ENCODE peak calls at places on chromosomes 1 and 21, in six cellular contexts. B is H9, S is mesenchymal stem cell, H is H1, O is IMR-90, Y is neuronal stem cell. J is an unnamed sample.

GRCh38 chr21:43188181-43188580 is 19.4 kb downstream of the CRYAA start:
- DNase-seq in B (no peak), H (no peak), O (no peak), Y (no peak), S (no peak), J (no peak)

GRCh38 chr1:198211696-198212095 is 54.9 kb downstream of the NEK7 start:
- DNase-seq in H (no peak), B (no peak), O (no peak), S (no peak), Y (no peak), J (peak)

GRCh38 chr1:226365831-226366231 is 42.1 kb downstream of the PARP1 start:
- DNase-seq in Y (no peak), H (no peak), S (peak), O (peak), B (no peak), J (no peak)

GRCh38 chr1:91806777-91807700 is 78.9 kb downstream of the TGFBR3 start:
- DNase-seq in H (no peak), Y (no peak), S (no peak), O (peak), B (no peak), J (peak)

GRCh38 chr1:106879538-106879937 is 176.9 kb upstream of the PRMT6 start:
- DNase-seq in B (no peak), Y (no peak), O (no peak), H (no peak), S (no peak), J (no peak)

GRCh38 chr1:28139033-28139712 is 37.3 kb downstream of the PTAFR start:
- DNase-seq in H (no peak), S (peak), O (peak), B (no peak), Y (no peak), J (peak)

GRCh38 chr1:161934278-161934608 is 89.4 kb downstream of the OLFML2B start:
- DNase-seq in O (no peak), B (no peak), S (no peak), Y (no peak), H (no peak), J (no peak)

GRCh38 chr21:46227811-46228344 is 696 bp downstream of the LSS start:
- DNase-seq in H (no peak), B (no peak), Y (no peak), S (peak), O (no peak), J (no peak)

GRCh38 chr1:172662464-172663109 is 3.7 kb downstream of the FASLG start:
- DNase-seq in Y (no peak), B (no peak), O (peak), H (no peak), S (peak), J (peak)

GRCh38 chr1:199121047-199121446 is 482.2 kb downstream of the PTPRC start:
- DNase-seq in O (no peak), H (no peak), S (no peak), B (no peak), Y (no peak), J (no peak)

GRCh38 chr1:82162526-82163420 is 362.0 kb downstream of the ADGRL2 start:
- DNase-seq in O (no peak), H (no peak), Y (no peak), S (peak), B (no peak), J (no peak)

GRCh38 chr1:53237638-53238037 is 680 bp downstream of the MAGOH start:
- DNase-seq in S (no peak), Y (no peak), B (no peak), H (no peak), O (no peak), J (no peak)

GRCh38 chr1:53663525-53664300 is 75.3 kb downstream of the GLIS1 start:
- DNase-seq in S (no peak), O (no peak), H (no peak), B (no peak), Y (no peak), J (no peak)

GRCh38 chr1:203440780-203441179 is 34.8 kb upstream of the PRELP start:
- DNase-seq in B (peak), Y (no peak), O (peak), H (no peak), S (peak), J (no peak)

GRCh38 chr1:205750683-205751651 is 985 bp upstream of the NUCKS1 start:
- DNase-seq in Y (no peak), H (no peak), B (peak), S (peak), O (no peak), J (no peak)

GRCh38 chr1:116754203-116754977 is at the start of gene CD2:
- DNase-seq in B (no peak), H (no peak), Y (no peak), S (no peak), O (no peak), J (no peak)

GRCh38 chr1:206816390-206817287 is 44.3 kb upstream of the IL10 start:
- DNase-seq in Y (no peak), B (no peak), H (no peak), O (peak), S (peak), J (no peak)

GRCh38 chr1:206851611-206852010 is 13.8 kb upstream of the IL20 start:
- DNase-seq in H (no peak), O (peak), Y (no peak), S (peak), B (no peak), J (no peak)

GRCh38 chr1:234542211-234542850 is 63.4 kb upstream of the TARBP1 start:
- DNase-seq in H (no peak), S (no peak), Y (no peak), O (no peak), B (no peak), J (no peak)

GRCh38 chr1:8026976-8027747 is 1.1 kb upstream of the ERRFI1 start:
- DNase-seq in H (no peak), B (peak), S (peak), O (peak), Y (no peak), J (no peak)

GRCh38 chr1:158732524-158732923 is 12.0 kb upstream of the OR6K3 start:
- DNase-seq in H (no peak), S (no peak), O (no peak), B (no peak), Y (no peak), J (no peak)

GRCh38 chr1:214638997-214639396 is 36.0 kb downstream of the CENPF start:
- DNase-seq in H (no peak), O (peak), S (peak), Y (no peak), B (no peak), J (no peak)

GRCh38 chr1:111811891-111812290 is 56.2 kb downstream of the DDX20 start:
- DNase-seq in S (no peak), Y (no peak), H (no peak), O (no peak), B (no peak), J (no peak)

GRCh38 chr1:160093624-160094290 is 4.7 kb downstream of the IGSF8 start:
- DNase-seq in B (no peak), H (no peak), O (no peak), Y (no peak), S (no peak), J (no peak)

GRCh38 chr1:36486436-36487335 is 4.0 kb upstream of the CSF3R start:
- DNase-seq in B (no peak), S (peak), H (no peak), O (no peak), Y (no peak), J (peak)

GRCh38 chr1:201254625-201255469 is 28.5 kb upstream of the PKP1 start:
- DNase-seq in B (peak), S (peak), H (peak), O (no peak), Y (peak), J (peak)

GRCh38 chr1:94309829-94310569 is 72.6 kb upstream of the ARHGAP29 start:
- DNase-seq in H (no peak), B (no peak), S (no peak), Y (no peak), O (no peak), J (no peak)

GRCh38 chr1:244211559-244211944 is 160.5 kb downstream of the ZBTB18 start:
- DNase-seq in S (no peak), H (no peak), B (no peak), Y (no peak), O (peak), J (no peak)

GRCh38 chr1:46479744-46480350 is 9.8 kb upstream of the DMBX1 start:
- DNase-seq in S (no peak), Y (no peak), O (no peak), H (no peak), B (no peak), J (no peak)

GRCh38 chr1:6423321-6423999 is 1.1 kb upstream of the ESPN start:
- DNase-seq in S (no peak), H (peak), Y (no peak), B (peak), O (no peak), J (peak)

GRCh38 chr1:111737216-111738132 is 1.7 kb downstream of the INKA2 start:
- DNase-seq in H (no peak), S (peak), Y (no peak), O (no peak), B (no peak), J (no peak)

GRCh38 chr1:160108888-160109662 is 6.5 kb upstream of the ATP1A2 start:
- DNase-seq in H (no peak), B (no peak), O (peak), Y (no peak), S (peak), J (peak)

GRCh38 chr1:16078925-16079656 is 5.6 kb upstream of the FAM131C start:
- DNase-seq in Y (peak), S (peak), H (peak), B (peak), O (peak), J (peak)

GRCh38 chr1:172658871-172659453 is at the start of gene FASLG:
- DNase-seq in B (no peak), S (no peak), O (peak), Y (no peak), H (no peak), J (no peak)

GRCh38 chr1:26189751-26190275 is 589 bp upstream of the CATSPER4 start:
- DNase-seq in Y (no peak), B (no peak), S (no peak), O (no peak), H (no peak), J (no peak)

GRCh38 chr1:26190373-26190987 is at the start of gene CATSPER4:
- DNase-seq in O (no peak), Y (peak), H (peak), B (peak), S (peak), J (peak)

GRCh38 chr1:26189331-26189730 is 1.1 kb upstream of the CATSPER4 start:
- DNase-seq in B (no peak), O (no peak), Y (no peak), S (no peak), H (no peak), J (no peak)

GRCh38 chr1:26188477-26188876 is 1.9 kb upstream of the CATSPER4 start:
- DNase-seq in S (no peak), B (no peak), O (no peak), H (no peak), Y (no peak), J (no peak)

GRCh38 chr1:26191739-26192138 is 1.3 kb downstream of the CATSPER4 start:
- DNase-seq in B (no peak), H (no peak), Y (no peak), O (no peak), S (no peak), J (no peak)
- H3K18ac ChIP-seq in B (no peak), H (no peak), Y (no peak), O (no peak), S (no peak), J (no peak)

GRCh38 chr1:115138271-115138670 is 49.0 kb upstream of the TSPAN2 start:
- DNase-seq in Y (no peak), H (no peak), S (no peak), O (no peak), B (no peak), J (no peak)
- H3K27ac ChIP-seq in Y (no peak), H (no peak), S (no peak), O (no peak), B (no peak), J (no peak)

GRCh38 chr1:241823925-241824324 is 24.1 kb upstream of the EXO1 start:
- DNase-seq in B (no peak), S (no peak), O (no peak), Y (no peak), H (no peak), J (no peak)

GRCh38 chr1:241827308-241827707 is 20.7 kb upstream of the EXO1 start:
- DNase-seq in Y (no peak), S (no peak), B (no peak), O (no peak), H (no peak), J (no peak)

GRCh38 chr1:241822846-241823245 is 25.2 kb upstream of the EXO1 start:
- DNase-seq in O (no peak), S (no peak), Y (no peak), B (no peak), H (no peak), J (peak)

GRCh38 chr1:241825581-241825980 is 22.4 kb upstream of the EXO1 start:
- DNase-seq in Y (no peak), B (no peak), H (no peak), S (peak), O (peak), J (no peak)

GRCh38 chr1:241828576-241828975 is 19.4 kb upstream of the EXO1 start:
- DNase-seq in O (peak), H (no peak), B (no peak), S (no peak), Y (no peak), J (peak)
- H3K14ac ChIP-seq in O (peak), H (no peak), B (no peak), S (no peak), Y (no peak), J (no peak)

DNA sequence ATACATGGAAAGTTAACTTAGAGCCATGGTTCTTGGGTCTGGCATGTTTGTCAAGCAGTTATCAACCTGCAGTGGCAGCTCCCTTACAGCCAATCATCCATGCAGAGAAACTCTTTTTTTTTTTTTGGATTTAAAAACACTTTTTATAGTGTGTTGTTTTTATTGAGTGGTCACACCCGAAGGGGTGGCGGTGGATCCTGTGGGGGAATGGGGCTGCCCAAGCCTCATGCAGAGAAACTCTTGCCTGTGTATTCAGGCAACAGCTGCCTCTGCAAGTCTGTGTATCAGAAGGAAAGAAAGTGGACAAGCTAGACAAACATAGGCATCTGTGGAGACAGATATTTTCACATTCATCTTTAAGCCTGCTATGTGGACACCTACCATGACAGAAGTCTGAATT is 104.8 kb downstream of the GLUL start:
- DNase-seq in S (no peak), B (no peak), H (no peak), Y (no peak), O (no peak), J (no peak)
- H3K18ac ChIP-seq in S (no peak), B (no peak), H (no peak), Y (no peak), O (no peak), J (no peak)

GRCh38 chr1:59154406-59154805 is 142.5 kb upstream of the FGGY start:
- DNase-seq in Y (no peak), H (no peak), S (no peak), B (no peak), O (no peak), J (peak)

GRCh38 chr1:59151387-59151761 is 145.5 kb upstream of the FGGY start:
- DNase-seq in O (no peak), Y (no peak), B (no peak), S (no peak), H (no peak), J (no peak)

GRCh38 chr1:59149435-59149834 is 147.5 kb upstream of the FGGY start:
- DNase-seq in O (no peak), H (no peak), S (no peak), B (no peak), Y (no peak), J (no peak)

GRCh38 chr1:59151860-59152259 is 145.0 kb upstream of the FGGY start:
- DNase-seq in O (peak), H (no peak), Y (no peak), S (peak), B (no peak), J (no peak)

GRCh38 chr1:59150537-59151386 is 146.1 kb upstream of the FGGY start:
- DNase-seq in B (no peak), S (peak), Y (no peak), O (peak), H (no peak), J (peak)
- H3K27ac ChIP-seq in B (no peak), S (peak), Y (no peak), O (peak), H (no peak), J (peak)

DNA sequence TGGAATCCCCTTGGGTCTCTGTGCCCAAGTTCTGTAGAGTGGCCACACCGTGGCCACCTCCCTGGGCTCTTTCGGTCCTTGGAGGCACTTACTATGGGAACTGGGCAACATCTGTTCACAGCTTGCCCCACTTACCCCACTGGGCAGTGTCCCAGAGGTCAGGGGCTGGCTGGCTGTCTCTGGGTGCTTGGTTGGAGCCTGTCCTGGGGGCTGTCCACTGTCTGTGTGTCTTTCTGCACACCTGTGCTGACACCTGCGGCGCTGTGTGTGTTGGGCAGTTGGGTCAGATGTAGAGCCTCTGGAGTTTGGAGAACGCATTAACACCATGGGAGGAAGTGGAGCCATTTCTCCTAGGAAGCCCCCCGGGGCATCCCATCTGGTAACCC is 1.3 kb upstream of the TMEM54 start:
- DNase-seq in B (no peak), O (no peak), S (no peak), H (no peak), Y (no peak), J (no peak)
- H3K14ac ChIP-seq in B (no peak), O (no peak), S (no peak), H (no peak), Y (no peak), J (peak)

J was measured in trophoblast cell.